ENCODE peak calls at places on chromosomes 5 and 9, in seven cellular contexts. Q is Peyer's patch; B is CD8-positive, alpha-beta T cell; P is left ventricle myocardium inferior; Z is Calu3; L is GM10248; H is A549. M is an unnamed sample.
A peak's percentile ranks its signal among the peaks of the same experiment; 100 is the strongest.

GRCh38 chr5:180523629-180524466 is 29.7 kb downstream of the CNOT6 start:
- DNase-seq in Q (no peak), B (no peak), P (no peak), Z (no peak), L (no peak), H (no peak), M (no peak)

GRCh38 chr5:1950708-1951103 is 68.0 kb upstream of the IRX4 start:
- DNase-seq in Q (no peak), B (no peak), P (no peak), Z (no peak), L (no peak), H (no peak), M (no peak)

GRCh38 chr9:96612105-96612965 is 7.3 kb downstream of the CDC14B start:
- DNase-seq in Q (peak; percentile 88), B (no peak), P (peak; percentile 50), Z (peak; percentile 9), L (no peak), H (peak; percentile 57), M (peak; percentile 18)

GRCh38 chr9:715310-715709 is 126.2 kb upstream of the DMRT1 start:
- DNase-seq in Q (no peak), B (no peak), P (no peak), Z (no peak), L (no peak), H (no peak), M (no peak)

GRCh38 chr5:170149206-170149515 is 43.5 kb downstream of the FOXI1 start:
- DNase-seq in Q (no peak), B (peak; percentile 37), P (no peak), Z (no peak), L (no peak), H (no peak), M (no peak)

GRCh38 chr9:96758845-96759673 is 18.8 kb downstream of the ZNF510 start:
- DNase-seq in Q (no peak), B (no peak), P (no peak), Z (no peak), L (no peak), H (no peak), M (no peak)

GRCh38 chr5:69449511-69449910 is 34.6 kb downstream of the MARVELD2 start:
- DNase-seq in Q (no peak), B (no peak), P (no peak), Z (no peak), L (no peak), H (no peak), M (no peak)

GRCh38 chr9:109447329-109448076 is 50.6 kb downstream of the PTPN3 start:
- DNase-seq in Q (no peak), B (no peak), P (no peak), Z (no peak), L (no peak), H (no peak), M (no peak)

GRCh38 chr5:107368593-107368992 is 302.1 kb downstream of the EFNA5 start:
- DNase-seq in Q (no peak), B (no peak), P (no peak), Z (no peak), L (no peak), H (no peak), M (no peak)

GRCh38 chr5:132866342-132867045 is at the start of the genes GDF9 and UQCRQ:
- DNase-seq in Q (peak; percentile 98), B (peak; percentile 89), P (peak; percentile 95), Z (peak; percentile 99), L (peak; percentile 98), H (peak; percentile 98), M (peak; percentile 93)
- TF ChIP-seq CTCF in Q (peak; percentile 53), B (no peak), P (peak; percentile 32), Z (no peak), L (no peak), H (peak; percentile 39), M (no peak)

GRCh38 chr5:78675956-78676727 is 27.6 kb upstream of the LHFPL2 start:
- DNase-seq in Q (peak; percentile 66), B (no peak), P (no peak), Z (no peak), L (no peak), H (no peak), M (no peak)

GRCh38 chr5:78679905-78680304 is 31.3 kb upstream of the LHFPL2 start:
- DNase-seq in Q (no peak), B (no peak), P (no peak), Z (no peak), L (no peak), H (no peak), M (no peak)

GRCh38 chr5:78672154-78672553 is 23.6 kb upstream of the LHFPL2 start:
- DNase-seq in Q (no peak), B (no peak), P (no peak), Z (no peak), L (no peak), H (no peak), M (no peak)

GRCh38 chr5:78677777-78678668 is 29.5 kb upstream of the LHFPL2 start:
- DNase-seq in Q (no peak), B (no peak), P (peak; percentile 68), Z (peak; percentile 57), L (peak; percentile 48), H (no peak), M (no peak)
- TF ChIP-seq CTCF in Q (no peak), B (no peak), P (peak; percentile 17), Z (no peak), L (no peak), H (no peak), M (no peak)

GRCh38 chr5:168881427-168882149 is 302.4 kb upstream of the PANK3 start:
- DNase-seq in Q (no peak), B (no peak), P (no peak), Z (peak; percentile 5), L (peak; percentile 22), H (no peak), M (peak; percentile 67)
- TF ChIP-seq CTCF in Q (no peak), B (no peak), P (no peak), Z (no peak), L (no peak), H (no peak), M (no peak)

GRCh38 chr5:74542477-74542876 is 98.1 kb downstream of the ENC1 start:
- DNase-seq in Q (no peak), B (no peak), P (no peak), Z (no peak), L (no peak), H (no peak), M (no peak)
- TF ChIP-seq CTCF in Q (no peak), B (no peak), P (no peak), Z (no peak), L (no peak), H (no peak), M (no peak)

GRCh38 chr5:77846422-77847128 is 70.4 kb upstream of the TBCA start:
- DNase-seq in Q (no peak), B (no peak), P (no peak), Z (no peak), L (no peak), H (no peak), M (peak; percentile 52)

GRCh38 chr5:77843570-77844407 is 67.7 kb upstream of the TBCA start:
- DNase-seq in Q (no peak), B (no peak), P (no peak), Z (no peak), L (no peak), H (no peak), M (peak; percentile 36)

GRCh38 chr5:77847129-77847460 is 71.0 kb upstream of the TBCA start:
- DNase-seq in Q (no peak), B (no peak), P (no peak), Z (no peak), L (no peak), H (no peak), M (no peak)

GRCh38 chr5:77844408-77845272 is 68.5 kb upstream of the TBCA start:
- DNase-seq in Q (no peak), B (no peak), P (no peak), Z (no peak), L (peak; percentile 39), H (no peak), M (peak; percentile 28)

GRCh38 chr5:77845273-77845646 is 69.1 kb upstream of the TBCA start:
- DNase-seq in Q (no peak), B (no peak), P (no peak), Z (no peak), L (no peak), H (no peak), M (no peak)
- TF ChIP-seq CTCF in Q (no peak), B (no peak), P (no peak), Z (no peak), L (no peak), H (no peak), M (no peak)

GRCh38 chr9:136264046-136264802 is 18.6 kb upstream of the QSOX2 start:
- DNase-seq in Q (no peak), B (no peak), P (no peak), Z (no peak), L (no peak), H (no peak), M (peak; percentile 50)
- TF ChIP-seq CTCF in Q (no peak), B (no peak), P (no peak), Z (no peak), L (no peak), H (no peak), M (no peak)

GRCh38 chr9:111630182-111631070 is 708 bp upstream of the DNAJC25 start:
- DNase-seq in Q (no peak), B (no peak), P (no peak), Z (no peak), L (no peak), H (no peak), M (no peak)

GRCh38 chr9:111633389-111633736 is 2.2 kb downstream of the DNAJC25 start:
- DNase-seq in Q (no peak), B (no peak), P (no peak), Z (no peak), L (no peak), H (no peak), M (no peak)

GRCh38 chr9:111632695-111633388 is 1.7 kb downstream of the DNAJC25 start:
- DNase-seq in Q (no peak), B (no peak), P (no peak), Z (no peak), L (no peak), H (no peak), M (no peak)

GRCh38 chr9:111632051-111632450 is 917 bp downstream of the DNAJC25 start:
- DNase-seq in Q (no peak), B (no peak), P (no peak), Z (no peak), L (no peak), H (no peak), M (no peak)

GRCh38 chr9:111631071-111631971 is at the start of gene DNAJC25:
- DNase-seq in Q (peak; percentile 99), B (peak; percentile 97), P (peak; percentile 95), Z (peak; percentile 93), L (peak; percentile 100), H (peak; percentile 99), M (peak; percentile 97)
- TF ChIP-seq CTCF in Q (no peak), B (no peak), P (no peak), Z (no peak), L (no peak), H (no peak), M (no peak)

DNA sequence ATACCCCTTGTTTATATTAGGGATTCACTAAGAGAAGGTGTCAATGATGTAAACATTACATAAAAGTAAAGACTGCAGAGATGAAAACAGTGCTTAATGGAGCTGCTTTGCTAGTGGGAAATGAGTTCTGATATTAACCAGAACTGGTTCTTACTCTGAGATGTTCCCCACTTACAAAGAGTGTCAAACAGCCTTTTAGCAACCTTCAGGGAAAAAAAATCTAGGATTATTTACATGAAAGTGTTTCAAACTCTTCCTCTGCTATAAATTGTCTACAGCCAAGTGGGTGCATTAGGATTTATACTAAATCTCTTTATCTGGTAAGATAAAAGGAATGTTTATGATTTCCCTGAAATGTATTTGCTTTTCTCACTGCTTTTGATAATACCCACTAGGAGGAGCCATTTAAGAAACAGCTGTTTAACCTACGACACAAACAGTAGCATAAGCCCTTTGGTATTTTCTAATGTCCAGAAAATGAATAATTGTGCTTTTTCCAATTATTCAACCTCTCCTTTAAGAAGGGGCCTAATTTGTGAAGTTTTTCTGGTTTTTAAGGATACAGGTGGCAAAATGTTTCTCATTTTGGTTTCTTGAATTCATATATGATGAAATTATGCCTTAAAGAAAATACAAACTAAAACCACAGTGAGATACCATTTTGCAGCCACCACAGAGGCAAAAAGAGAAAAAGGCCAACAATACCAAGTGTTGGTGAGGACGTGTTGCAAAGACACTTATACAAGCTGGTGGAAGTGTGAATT is 186.3 kb downstream of the TLE4 start:
- DNase-seq in Q (no peak), B (no peak), P (no peak), Z (no peak), L (no peak), H (no peak), M (no peak)
- TF ChIP-seq CTCF in Q (peak; percentile 27), B (peak; percentile 41), P (peak; percentile 46), Z (no peak), L (peak; percentile 24), H (peak; percentile 49), M (peak; percentile 36)

M was measured in glutamatergic neuron.